ENCODE peak calls at places on chromosome 20, in ten cellular contexts. One of them, this sample, is unnamed.

GRCh38 chr20:3160418-3160817 is 753 bp upstream of the FASTKD5 start:
- DNase-seq in testis: no peak
- DNase-seq in body of pancreas: no peak
- DNase-seq in psoas muscle: no peak
- DNase-seq in IMR-90: no peak
- DNase-seq in mammary epithelial cell: no peak
- DNase-seq in lower lobe of right lung: no peak
- DNase-seq in ovary: no peak
- DNase-seq in fibroblast of mammary gland: no peak
- DNase-seq in astrocyte of the spinal cord: no peak
- DNase-seq in this sample: no peak

GRCh38 chr20:20210327-20210726 is 157.6 kb upstream of the INSM1 start:
- DNase-seq in testis: no peak
- DNase-seq in body of pancreas: no peak
- DNase-seq in psoas muscle: no peak
- DNase-seq in IMR-90: no peak
- DNase-seq in mammary epithelial cell: no peak
- DNase-seq in lower lobe of right lung: no peak
- DNase-seq in ovary: no peak
- DNase-seq in fibroblast of mammary gland: peak
- DNase-seq in astrocyte of the spinal cord: no peak
- DNase-seq in this sample: no peak

GRCh38 chr20:47809161-47809560 is 23.9 kb upstream of the SULF2 start:
- DNase-seq in testis: no peak
- DNase-seq in body of pancreas: no peak
- DNase-seq in psoas muscle: no peak
- DNase-seq in IMR-90: no peak
- DNase-seq in mammary epithelial cell: no peak
- DNase-seq in lower lobe of right lung: no peak
- DNase-seq in ovary: no peak
- DNase-seq in fibroblast of mammary gland: no peak
- DNase-seq in astrocyte of the spinal cord: no peak
- DNase-seq in this sample: no peak

GRCh38 chr20:23037017-23037481 is 1.9 kb downstream of the SSTR4 start:
- DNase-seq in testis: no peak
- DNase-seq in body of pancreas: no peak
- DNase-seq in psoas muscle: no peak
- DNase-seq in IMR-90: no peak
- DNase-seq in mammary epithelial cell: no peak
- DNase-seq in lower lobe of right lung: no peak
- DNase-seq in ovary: no peak
- DNase-seq in fibroblast of mammary gland: no peak
- DNase-seq in astrocyte of the spinal cord: no peak
- DNase-seq in this sample: no peak

GRCh38 chr20:45429618-45430017 is 13.7 kb downstream of the PIGT start:
- DNase-seq in testis: no peak
- DNase-seq in body of pancreas: no peak
- DNase-seq in psoas muscle: no peak
- DNase-seq in IMR-90: no peak
- DNase-seq in mammary epithelial cell: no peak
- DNase-seq in lower lobe of right lung: no peak
- DNase-seq in ovary: no peak
- DNase-seq in fibroblast of mammary gland: no peak
- DNase-seq in astrocyte of the spinal cord: no peak
- DNase-seq in this sample: no peak

GRCh38 chr20:5863040-5863811 is 87.1 kb downstream of the TRMT6 start:
- DNase-seq in testis: peak
- DNase-seq in body of pancreas: peak
- DNase-seq in psoas muscle: peak
- DNase-seq in IMR-90: peak
- DNase-seq in mammary epithelial cell: peak
- DNase-seq in lower lobe of right lung: no peak
- DNase-seq in ovary: peak
- DNase-seq in fibroblast of mammary gland: peak
- DNase-seq in astrocyte of the spinal cord: peak
- DNase-seq in this sample: peak

GRCh38 chr20:17676942-17677341 is 5.1 kb downstream of the RRBP1 start:
- DNase-seq in testis: no peak
- DNase-seq in body of pancreas: no peak
- DNase-seq in psoas muscle: no peak
- DNase-seq in IMR-90: peak
- DNase-seq in mammary epithelial cell: no peak
- DNase-seq in lower lobe of right lung: no peak
- DNase-seq in ovary: no peak
- DNase-seq in fibroblast of mammary gland: peak
- DNase-seq in astrocyte of the spinal cord: no peak
- DNase-seq in this sample: peak

GRCh38 chr20:37406010-37406998 is 60.4 kb downstream of the SRC start:
- DNase-seq in testis: peak
- DNase-seq in body of pancreas: peak
- DNase-seq in psoas muscle: peak
- DNase-seq in IMR-90: peak
- DNase-seq in mammary epithelial cell: peak
- DNase-seq in lower lobe of right lung: no peak
- DNase-seq in ovary: peak
- DNase-seq in fibroblast of mammary gland: no peak
- DNase-seq in astrocyte of the spinal cord: no peak
- DNase-seq in this sample: no peak

GRCh38 chr20:45545351-45545750 is 1.9 kb downstream of the EPPIN start:
- DNase-seq in testis: no peak
- DNase-seq in body of pancreas: no peak
- DNase-seq in psoas muscle: no peak
- DNase-seq in IMR-90: no peak
- DNase-seq in mammary epithelial cell: no peak
- DNase-seq in lower lobe of right lung: no peak
- DNase-seq in ovary: no peak
- DNase-seq in fibroblast of mammary gland: no peak
- DNase-seq in astrocyte of the spinal cord: no peak
- DNase-seq in this sample: no peak

GRCh38 chr20:31918471-31919105 is 33.3 kb downstream of the PDRG1 start:
- DNase-seq in testis: no peak
- DNase-seq in body of pancreas: no peak
- DNase-seq in psoas muscle: no peak
- DNase-seq in IMR-90: peak
- DNase-seq in mammary epithelial cell: no peak
- DNase-seq in lower lobe of right lung: no peak
- DNase-seq in ovary: no peak
- DNase-seq in fibroblast of mammary gland: no peak
- DNase-seq in astrocyte of the spinal cord: no peak
- DNase-seq in this sample: no peak

GRCh38 chr20:35264755-35265154 is 13.2 kb downstream of the MMP24OS start:
- DNase-seq in testis: no peak
- DNase-seq in body of pancreas: no peak
- DNase-seq in psoas muscle: no peak
- DNase-seq in IMR-90: peak
- DNase-seq in mammary epithelial cell: peak
- DNase-seq in lower lobe of right lung: no peak
- DNase-seq in ovary: no peak
- DNase-seq in fibroblast of mammary gland: no peak
- DNase-seq in astrocyte of the spinal cord: no peak
- DNase-seq in this sample: peak

GRCh38 chr20:24668384-24668702 is 198.9 kb downstream of the SYNDIG1 start:
- DNase-seq in testis: no peak
- DNase-seq in body of pancreas: no peak
- DNase-seq in psoas muscle: no peak
- DNase-seq in IMR-90: no peak
- DNase-seq in mammary epithelial cell: no peak
- DNase-seq in lower lobe of right lung: no peak
- DNase-seq in ovary: no peak
- DNase-seq in fibroblast of mammary gland: no peak
- DNase-seq in astrocyte of the spinal cord: no peak
- DNase-seq in this sample: no peak

GRCh38 chr20:32648761-32649615 is 24.8 kb downstream of the C20orf203 start:
- DNase-seq in testis: no peak
- DNase-seq in body of pancreas: no peak
- DNase-seq in psoas muscle: no peak
- DNase-seq in IMR-90: peak
- DNase-seq in mammary epithelial cell: peak
- DNase-seq in lower lobe of right lung: no peak
- DNase-seq in ovary: no peak
- DNase-seq in fibroblast of mammary gland: peak
- DNase-seq in astrocyte of the spinal cord: no peak
- DNase-seq in this sample: peak

GRCh38 chr20:46689082-46689753 is at the start of gene TP53RK:
- DNase-seq in testis: peak
- DNase-seq in body of pancreas: peak
- DNase-seq in psoas muscle: peak
- DNase-seq in IMR-90: peak
- DNase-seq in mammary epithelial cell: peak
- DNase-seq in lower lobe of right lung: peak
- DNase-seq in ovary: peak
- DNase-seq in fibroblast of mammary gland: peak
- DNase-seq in astrocyte of the spinal cord: peak
- DNase-seq in this sample: peak

GRCh38 chr20:46688151-46689081 is 828 bp downstream of the TP53RK start:
- DNase-seq in testis: peak
- DNase-seq in body of pancreas: no peak
- DNase-seq in psoas muscle: no peak
- DNase-seq in IMR-90: peak
- DNase-seq in mammary epithelial cell: no peak
- DNase-seq in lower lobe of right lung: no peak
- DNase-seq in ovary: no peak
- DNase-seq in fibroblast of mammary gland: peak
- DNase-seq in astrocyte of the spinal cord: peak
- DNase-seq in this sample: peak

GRCh38 chr20:46690219-46691111 is 1.2 kb upstream of the TP53RK start:
- DNase-seq in testis: no peak
- DNase-seq in body of pancreas: no peak
- DNase-seq in psoas muscle: no peak
- DNase-seq in IMR-90: peak
- DNase-seq in mammary epithelial cell: no peak
- DNase-seq in lower lobe of right lung: no peak
- DNase-seq in ovary: no peak
- DNase-seq in fibroblast of mammary gland: peak
- DNase-seq in astrocyte of the spinal cord: peak
- DNase-seq in this sample: peak

GRCh38 chr20:46694484-46694883 is 5.2 kb upstream of the TP53RK start:
- DNase-seq in testis: no peak
- DNase-seq in body of pancreas: no peak
- DNase-seq in psoas muscle: no peak
- DNase-seq in IMR-90: peak
- DNase-seq in mammary epithelial cell: no peak
- DNase-seq in lower lobe of right lung: no peak
- DNase-seq in ovary: no peak
- DNase-seq in fibroblast of mammary gland: peak
- DNase-seq in astrocyte of the spinal cord: peak
- DNase-seq in this sample: peak

DNA sequence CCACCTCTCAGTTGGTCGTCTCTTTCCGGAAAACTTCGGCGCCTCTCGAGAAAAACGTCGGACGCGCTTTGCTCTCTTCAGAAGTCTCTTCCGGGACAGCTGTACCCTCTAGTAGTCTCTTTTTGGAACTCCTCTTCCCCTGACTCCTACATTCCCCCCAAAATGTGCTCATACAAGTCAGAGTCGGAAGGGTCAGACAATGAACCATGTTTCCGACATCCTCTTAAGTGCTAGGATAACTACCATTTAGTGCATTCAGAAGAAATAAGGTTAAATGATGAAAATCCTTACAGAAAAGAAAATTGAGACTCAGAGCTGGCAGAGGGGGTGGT is 476 bp upstream of the TP53RK start:
- DNase-seq in testis: no peak
- DNase-seq in body of pancreas: no peak
- DNase-seq in psoas muscle: no peak
- DNase-seq in IMR-90: no peak
- DNase-seq in mammary epithelial cell: no peak
- DNase-seq in lower lobe of right lung: no peak
- DNase-seq in ovary: no peak
- DNase-seq in fibroblast of mammary gland: no peak
- DNase-seq in astrocyte of the spinal cord: no peak
- DNase-seq in this sample: no peak
- H3K4me3 ChIP-seq in testis: peak
- H3K4me3 ChIP-seq in body of pancreas: no peak
- H3K4me3 ChIP-seq in psoas muscle: peak
- H3K4me3 ChIP-seq in IMR-90: peak
- H3K4me3 ChIP-seq in mammary epithelial cell: peak
- H3K4me3 ChIP-seq in lower lobe of right lung: peak
- H3K4me3 ChIP-seq in ovary: peak
- H3K4me3 ChIP-seq in fibroblast of mammary gland: peak
- H3K4me3 ChIP-seq in astrocyte of the spinal cord: peak
- H3K4me3 ChIP-seq in this sample: peak

DNA sequence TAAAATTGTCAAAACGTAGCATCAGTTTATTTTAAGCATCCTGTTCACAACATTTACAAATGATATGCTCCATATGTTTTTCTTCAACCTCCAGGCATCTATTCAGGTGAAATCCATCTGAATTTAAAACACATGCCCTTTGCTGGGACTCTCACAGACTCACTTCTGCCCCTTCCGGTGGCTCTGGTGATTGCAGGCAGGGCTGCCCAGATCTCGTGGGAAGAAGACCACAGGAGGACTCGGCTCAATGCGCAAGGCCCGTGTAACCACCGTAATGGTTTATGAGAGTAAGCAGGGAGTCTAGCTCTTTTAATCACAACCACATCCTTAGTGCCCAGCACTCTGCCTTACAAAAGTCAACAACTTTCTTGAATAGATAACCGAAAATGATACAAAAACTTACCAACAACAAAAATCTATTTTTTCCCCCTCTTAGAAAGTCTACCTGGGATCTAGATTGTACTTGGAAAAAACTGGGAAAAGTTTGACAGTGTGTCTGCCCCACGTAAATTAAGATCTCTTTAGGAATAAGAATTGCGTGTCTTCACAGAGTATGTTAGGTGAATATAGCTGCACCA is 139.1 kb downstream of the KIF16B start:
- DNase-seq in testis: peak
- DNase-seq in body of pancreas: peak
- DNase-seq in psoas muscle: peak
- DNase-seq in IMR-90: peak
- DNase-seq in mammary epithelial cell: peak
- DNase-seq in lower lobe of right lung: peak
- DNase-seq in ovary: peak
- DNase-seq in fibroblast of mammary gland: peak
- DNase-seq in astrocyte of the spinal cord: peak
- DNase-seq in this sample: peak
- TF ChIP-seq CTCF in testis: no peak
- TF ChIP-seq CTCF in body of pancreas: peak
- TF ChIP-seq CTCF in psoas muscle: peak
- TF ChIP-seq CTCF in IMR-90: peak
- TF ChIP-seq CTCF in mammary epithelial cell: peak
- TF ChIP-seq CTCF in lower lobe of right lung: peak
- TF ChIP-seq CTCF in ovary: no peak
- TF ChIP-seq CTCF in fibroblast of mammary gland: peak
- TF ChIP-seq CTCF in astrocyte of the spinal cord: peak
- TF ChIP-seq CTCF in this sample: peak

GRCh38 chr20:63447345-63447744 is 25.1 kb downstream of the KCNQ2 start:
- DNase-seq in testis: no peak
- DNase-seq in body of pancreas: no peak
- DNase-seq in psoas muscle: no peak
- DNase-seq in IMR-90: no peak
- DNase-seq in mammary epithelial cell: no peak
- DNase-seq in lower lobe of right lung: no peak
- DNase-seq in ovary: no peak
- DNase-seq in fibroblast of mammary gland: no peak
- DNase-seq in astrocyte of the spinal cord: no peak
- DNase-seq in this sample: no peak
- H3K4me3 ChIP-seq in testis: no peak
- H3K4me3 ChIP-seq in body of pancreas: no peak
- H3K4me3 ChIP-seq in psoas muscle: no peak
- H3K4me3 ChIP-seq in IMR-90: no peak
- H3K4me3 ChIP-seq in mammary epithelial cell: no peak
- H3K4me3 ChIP-seq in lower lobe of right lung: no peak
- H3K4me3 ChIP-seq in ovary: no peak
- H3K4me3 ChIP-seq in fibroblast of mammary gland: no peak
- H3K4me3 ChIP-seq in astrocyte of the spinal cord: no peak
- H3K4me3 ChIP-seq in this sample: no peak

GRCh38 chr20:39399463-39399862 is 437.3 kb downstream of the DHX35 start:
- DNase-seq in testis: no peak
- DNase-seq in body of pancreas: no peak
- DNase-seq in psoas muscle: no peak
- DNase-seq in IMR-90: no peak
- DNase-seq in mammary epithelial cell: no peak
- DNase-seq in lower lobe of right lung: no peak
- DNase-seq in ovary: no peak
- DNase-seq in fibroblast of mammary gland: no peak
- DNase-seq in astrocyte of the spinal cord: no peak
- DNase-seq in this sample: no peak
- TF ChIP-seq CTCF in testis: no peak
- TF ChIP-seq CTCF in body of pancreas: no peak
- TF ChIP-seq CTCF in psoas muscle: no peak
- TF ChIP-seq CTCF in IMR-90: no peak
- TF ChIP-seq CTCF in mammary epithelial cell: no peak
- TF ChIP-seq CTCF in lower lobe of right lung: no peak
- TF ChIP-seq CTCF in ovary: no peak
- TF ChIP-seq CTCF in fibroblast of mammary gland: no peak
- TF ChIP-seq CTCF in astrocyte of the spinal cord: no peak
- TF ChIP-seq CTCF in this sample: no peak